ENCODE peak calls at places on chromosomes 6 and 20, in six cellular contexts. C is neuronal stem cell, F is fibroblast of lung, W is endodermal cell, X is NT2/D1, O is endothelial cell of umbilical vein. R is an unnamed sample.

GRCh38 chr6:153965996-153966395 is 73.0 kb upstream of the OPRM1 start:
- DNase-seq in C (no peak), F (peak), W (no peak), X (no peak), O (no peak), R (no peak)

GRCh38 chr20:33992923-33993799 is 550 bp upstream of the RALY start:
- DNase-seq in C (peak), F (peak), W (peak), X (peak), O (peak), R (peak)

GRCh38 chr6:7313505-7314165 is 636 bp upstream of the SSR1 start:
- DNase-seq in C (no peak), F (peak), W (no peak), X (no peak), O (no peak), R (no peak)

GRCh38 chr6:6969761-6970223 is 138.0 kb upstream of the RREB1 start:
- DNase-seq in C (no peak), F (peak), W (peak), X (no peak), O (no peak), R (no peak)

GRCh38 chr6:130529569-130530149 is 163.8 kb downstream of the TMEM200A start:
- DNase-seq in C (no peak), F (no peak), W (peak), X (no peak), O (no peak), R (no peak)

GRCh38 chr20:37453836-37454235 is 67.2 kb upstream of the NNAT start:
- DNase-seq in C (no peak), F (no peak), W (peak), X (no peak), O (no peak), R (no peak)

GRCh38 chr6:33684428-33684896 is 27.0 kb downstream of the UQCC2 start:
- DNase-seq in C (no peak), F (no peak), W (no peak), X (no peak), O (no peak), R (no peak)

GRCh38 chr6:128474481-128474880 is 45.9 kb downstream of the PTPRK start:
- DNase-seq in C (no peak), F (peak), W (no peak), X (no peak), O (no peak), R (no peak)

GRCh38 chr6:117616971-117617765 is 14.9 kb upstream of the GOPC start:
- DNase-seq in C (no peak), F (no peak), W (no peak), X (no peak), O (peak), R (no peak)

GRCh38 chr6:72530152-72530551 is 91.7 kb upstream of the KCNQ5 start:
- DNase-seq in C (no peak), F (peak), W (no peak), X (no peak), O (no peak), R (no peak)

GRCh38 chr20:7496394-7497111 is 443.7 kb downstream of the HAO1 start:
- DNase-seq in C (no peak), F (peak), W (no peak), X (no peak), O (peak), R (no peak)

GRCh38 chr6:107641500-107641931 is 151.6 kb downstream of the SOBP start:
- DNase-seq in C (no peak), F (no peak), W (no peak), X (no peak), O (no peak), R (no peak)

GRCh38 chr20:57663681-57664451 is 43.6 kb upstream of the ZBP1 start:
- DNase-seq in C (no peak), F (no peak), W (peak), X (no peak), O (no peak), R (no peak)

GRCh38 chr6:148999501-148999900 is 252.7 kb downstream of the UST start:
- DNase-seq in C (no peak), F (peak), W (no peak), X (no peak), O (no peak), R (no peak)

GRCh38 chr6:75458895-75459294 is 34.7 kb downstream of the FILIP1 start:
- DNase-seq in C (no peak), F (no peak), W (no peak), X (no peak), O (no peak), R (no peak)

GRCh38 chr6:154402081-154402780 is 45.6 kb upstream of the IPCEF1 start:
- DNase-seq in C (no peak), F (no peak), W (no peak), X (no peak), O (no peak), R (no peak)

GRCh38 chr6:113556775-113557174 is 300.4 kb upstream of the MARCKS start:
- DNase-seq in C (no peak), F (no peak), W (no peak), X (no peak), O (no peak), R (no peak)

GRCh38 chr6:1609662-1610496 is at the start of gene FOXC1:
- DNase-seq in C (peak), F (peak), W (peak), X (no peak), O (peak), R (peak)

GRCh38 chr20:50762045-50762422 is 30.7 kb downstream of the PARD6B start:
- DNase-seq in C (no peak), F (no peak), W (no peak), X (no peak), O (no peak), R (no peak)
- H3K9ac ChIP-seq in C (no peak), F (no peak), W (no peak), X (no peak), O (no peak), R (no peak)

GRCh38 chr6:71040841-71041240 is 84.0 kb upstream of the B3GAT2 start:
- DNase-seq in C (no peak), F (no peak), W (no peak), X (no peak), O (no peak), R (no peak)
- H3K4me3 ChIP-seq in C (no peak), F (no peak), W (no peak), X (no peak), O (no peak), R (no peak)

GRCh38 chr20:5114403-5114802 is 5.4 kb downstream of the PCNA start:
- DNase-seq in C (no peak), F (no peak), W (no peak), X (no peak), O (no peak), R (no peak)
- H3K9ac ChIP-seq in C (no peak), F (no peak), W (no peak), X (no peak), O (no peak), R (no peak)

GRCh38 chr20:21514553-21515251 is 838 bp upstream of the NKX2-2 start:
- DNase-seq in C (no peak), F (no peak), W (peak), X (no peak), O (no peak), R (peak)
- H3K4me3 ChIP-seq in C (no peak), F (no peak), W (peak), X (peak), O (no peak), R (peak)

DNA sequence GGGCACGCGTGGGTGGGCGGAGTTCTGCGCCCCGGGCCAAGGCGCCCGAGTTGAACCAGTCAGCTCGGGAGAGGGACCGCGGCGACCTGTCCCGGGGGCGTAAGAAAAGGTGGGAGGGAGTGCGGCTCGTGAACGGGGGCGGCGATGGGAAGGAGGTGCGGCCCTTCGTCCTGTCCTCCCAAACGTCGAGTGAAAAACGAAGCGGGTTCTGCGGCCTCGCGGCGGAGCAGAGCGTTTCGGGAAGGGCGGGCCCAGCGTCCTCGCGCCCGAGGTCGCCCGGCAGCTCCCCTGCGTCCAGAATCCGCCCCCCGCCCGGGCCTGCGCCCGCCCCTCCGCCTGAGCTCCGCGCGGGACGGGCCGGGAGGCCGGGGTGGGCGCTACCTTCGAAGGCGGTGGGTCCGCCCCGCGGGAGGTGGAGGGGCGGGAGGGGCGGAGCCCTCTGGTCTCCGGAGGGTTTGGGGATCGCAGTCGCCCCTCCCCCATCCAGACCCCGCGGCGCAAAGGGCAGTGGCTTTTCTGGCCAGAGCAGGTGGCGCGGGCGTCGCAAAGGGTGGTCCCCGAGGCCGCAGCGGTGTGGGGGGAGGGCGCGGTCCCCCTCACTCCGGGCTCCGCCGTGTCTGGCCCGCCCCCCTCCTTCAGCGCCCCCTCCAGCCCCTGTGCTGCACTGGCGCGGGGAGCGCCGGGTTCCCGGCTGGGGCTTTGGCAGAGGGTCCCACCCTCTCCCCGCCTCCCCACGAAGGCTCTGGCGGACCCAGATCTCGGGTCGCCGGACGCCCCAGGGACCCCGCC is 838 bp downstream of the STMN3 start:
- DNase-seq in C (no peak), F (peak), W (peak), X (no peak), O (no peak), R (peak)
- H3K9ac ChIP-seq in C (peak), F (no peak), W (no peak), X (peak), O (no peak), R (no peak)

GRCh38 chr6:14633453-14633852 is 515.9 kb downstream of the CD83 start:
- DNase-seq in C (no peak), F (no peak), W (no peak), X (no peak), O (no peak), R (no peak)
- H3K4me3 ChIP-seq in C (no peak), F (no peak), W (no peak), X (no peak), O (no peak), R (no peak)

DNA sequence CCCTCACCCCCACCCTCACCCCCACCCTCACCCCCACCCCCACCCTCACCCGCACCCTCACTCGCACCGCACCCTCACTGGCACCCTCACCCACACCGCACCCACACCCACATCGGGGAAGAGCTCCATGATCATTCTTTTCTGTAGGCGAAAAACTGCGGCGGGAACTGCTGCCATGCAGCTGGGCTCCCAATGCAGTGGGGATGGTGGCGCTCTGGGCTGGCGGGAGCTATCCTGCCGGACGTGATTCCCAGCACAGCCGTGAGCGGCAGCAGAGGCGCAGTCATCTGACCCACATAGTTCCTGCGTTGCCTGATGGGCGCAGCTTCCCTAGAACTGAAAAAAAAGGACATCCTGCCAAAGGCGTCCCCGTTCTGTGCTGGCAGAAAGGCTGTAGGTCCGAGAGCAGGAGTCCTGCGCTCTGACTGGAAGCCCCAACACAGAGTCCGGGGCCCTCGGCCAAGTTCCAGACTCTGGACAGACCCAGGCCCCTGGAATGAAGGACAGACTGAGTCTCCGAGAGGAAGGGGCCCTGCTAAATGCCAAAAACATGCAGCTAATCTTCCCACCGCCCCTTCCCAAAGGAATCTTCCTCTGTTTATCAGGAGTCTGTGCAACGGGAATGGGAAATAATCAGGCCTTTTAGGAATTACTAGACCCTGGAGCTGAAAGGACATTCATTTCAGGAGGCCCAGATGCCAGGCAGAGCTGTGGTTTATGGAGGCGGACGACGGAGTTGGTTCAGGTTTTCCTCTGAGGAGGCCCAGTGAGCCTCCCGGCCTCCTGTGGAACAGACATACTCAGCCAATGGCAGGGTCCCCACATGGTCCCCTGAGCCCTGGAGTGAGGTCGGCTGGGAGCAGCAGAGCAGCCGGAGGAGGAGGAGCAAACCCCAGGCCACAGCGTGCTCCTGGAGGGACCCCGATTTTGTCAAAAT is 14.1 kb upstream of the TCFL5 start:
- DNase-seq in C (peak), F (peak), W (peak), X (no peak), O (peak), R (peak)
- H3K9ac ChIP-seq in C (no peak), F (no peak), W (no peak), X (peak), O (no peak), R (no peak)

R was measured in neural progenitor cell.